ENCODE peak calls at places on chromosomes 4 and X, in four cellular contexts. L is HCT116; A is CD4-positive, alpha-beta memory T cell; J is SK-N-SH. Q is an unnamed sample.

GRCh38 chrX:35919536-35920309 is at the start of gene CFAP47:
- DNase-seq in L (no peak), A (no peak), J (peak), Q (no peak)

GRCh38 chrX:124033821-124034220 is 72.3 kb downstream of the STAG2 start:
- DNase-seq in J (no peak), A (no peak), L (no peak), Q (no peak)

GRCh38 chr4:12439633-12440305 is 1011.1 kb upstream of the HS3ST1 start:
- DNase-seq in L (no peak), A (no peak), J (no peak), Q (no peak)

GRCh38 chr4:102687982-102688433 is 72.8 kb downstream of the MANBA start:
- DNase-seq in A (no peak), J (no peak), L (no peak), Q (no peak)

GRCh38 chr4:109079177-109079576 is 223.3 kb downstream of the COL25A1 start:
- DNase-seq in J (no peak), L (no peak), A (no peak), Q (no peak)

GRCh38 chr4:7928711-7929505 is 10.8 kb downstream of the AFAP1 start:
- DNase-seq in A (no peak), J (peak), L (peak), Q (no peak)

GRCh38 chrX:153778684-153779101 is 2.1 kb upstream of the SRPK3 start:
- DNase-seq in A (no peak), L (no peak), J (no peak), Q (no peak)

GRCh38 chr4:48403358-48403757 is 62.0 kb downstream of the SLAIN2 start:
- DNase-seq in J (no peak), A (no peak), L (no peak), Q (no peak)

GRCh38 chr4:85478576-85478975 is 3.6 kb downstream of the ARHGAP24 start:
- DNase-seq in J (no peak), L (no peak), A (no peak), Q (no peak)

DNA sequence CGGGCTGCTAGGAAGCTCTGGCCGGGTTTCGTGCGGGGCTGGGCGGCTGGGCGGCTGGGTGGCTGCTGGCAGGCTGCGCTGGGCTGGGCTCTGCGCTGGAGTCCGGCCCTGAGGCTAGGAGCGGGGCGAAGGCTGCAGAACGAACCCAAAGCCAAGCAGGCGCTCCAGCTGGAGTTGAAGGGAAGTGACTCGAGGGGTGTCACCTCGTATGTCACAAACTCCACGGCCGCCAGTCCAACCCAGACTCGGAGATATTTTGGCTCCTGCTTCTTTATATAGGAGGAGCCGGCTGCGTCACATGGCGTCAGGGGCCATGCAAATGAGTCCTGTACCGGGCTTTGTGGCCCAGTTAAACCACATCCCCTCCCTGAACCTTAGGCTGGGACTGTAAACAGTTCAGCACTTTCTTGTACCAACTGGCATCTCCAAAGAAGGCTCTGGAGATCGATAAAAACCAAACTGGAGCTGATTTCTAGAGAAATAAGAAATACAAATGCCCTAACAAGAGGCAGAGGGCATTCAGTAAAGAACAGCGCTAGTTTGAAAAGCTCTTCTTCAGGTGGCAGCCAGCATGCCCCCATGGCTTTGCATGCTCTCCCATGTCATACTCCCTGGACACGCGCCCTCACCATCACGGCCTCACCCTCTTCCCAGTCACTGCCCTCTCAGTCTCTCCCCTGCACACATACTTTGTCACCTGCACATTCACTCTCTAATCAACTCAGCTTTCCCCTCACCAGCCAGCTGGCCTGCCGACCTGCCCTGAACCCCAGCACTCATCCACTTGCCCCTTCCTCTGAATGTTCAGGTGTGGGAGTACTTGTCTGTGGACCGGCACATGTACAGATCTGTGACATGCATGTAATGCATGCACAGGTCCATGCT is 58.5 kb downstream of the TSC22D3 start:
- DNase-seq in J (peak), A (peak), L (peak), Q (peak)
- H3K4me3 ChIP-seq in J (peak), A (peak), L (peak), Q (no peak)

DNA sequence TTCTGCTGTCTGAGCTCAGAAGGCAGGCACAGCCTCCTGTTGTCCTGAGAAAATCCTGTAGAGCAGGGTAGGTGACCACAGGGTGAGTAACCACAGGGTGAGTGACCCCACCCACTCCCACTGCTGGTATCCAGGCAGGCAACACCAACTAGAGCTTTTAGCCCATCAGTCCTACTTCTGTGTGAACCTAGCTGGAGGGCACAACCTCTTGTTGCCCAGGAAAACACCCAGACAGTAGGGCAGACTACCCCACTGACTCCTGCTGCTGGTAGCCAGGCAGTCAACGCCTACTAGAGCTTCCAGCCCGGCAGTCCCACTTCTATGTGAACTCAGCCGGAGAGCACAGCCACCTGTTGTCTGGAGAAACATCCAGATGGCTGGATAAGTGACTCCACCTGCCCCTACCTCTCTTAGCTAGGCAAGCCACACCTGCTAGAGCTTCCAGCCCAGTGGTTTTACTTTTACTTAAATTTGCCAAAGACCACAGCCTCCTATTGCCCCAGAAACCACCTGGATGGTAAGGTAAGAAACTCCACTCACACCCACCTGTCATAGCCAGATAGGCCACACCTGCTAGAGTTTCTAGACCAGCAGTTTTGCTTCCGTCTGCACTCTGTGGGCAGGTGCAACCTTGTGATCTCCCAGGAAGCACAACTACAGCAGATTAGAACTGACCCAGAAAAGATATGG is 371.6 kb downstream of the INPP4B start:
- DNase-seq in A (peak), J (no peak), L (peak), Q (no peak)
- H3K4me3 ChIP-seq in A (no peak), J (no peak), L (no peak), Q (no peak)

GRCh38 chr4:180664766-180665368 is 1578.3 kb upstream of the TENM3 start:
- DNase-seq in L (peak), J (peak), A (peak), Q (peak)
- H3K4me3 ChIP-seq in L (no peak), J (no peak), A (no peak), Q (no peak)

GRCh38 chr4:6198768-6199343 is 1.5 kb downstream of the JAKMIP1 start:
- DNase-seq in J (peak), L (no peak), A (peak), Q (no peak)
- H3K4me3 ChIP-seq in J (peak), L (no peak), A (no peak), Q (peak)

DNA sequence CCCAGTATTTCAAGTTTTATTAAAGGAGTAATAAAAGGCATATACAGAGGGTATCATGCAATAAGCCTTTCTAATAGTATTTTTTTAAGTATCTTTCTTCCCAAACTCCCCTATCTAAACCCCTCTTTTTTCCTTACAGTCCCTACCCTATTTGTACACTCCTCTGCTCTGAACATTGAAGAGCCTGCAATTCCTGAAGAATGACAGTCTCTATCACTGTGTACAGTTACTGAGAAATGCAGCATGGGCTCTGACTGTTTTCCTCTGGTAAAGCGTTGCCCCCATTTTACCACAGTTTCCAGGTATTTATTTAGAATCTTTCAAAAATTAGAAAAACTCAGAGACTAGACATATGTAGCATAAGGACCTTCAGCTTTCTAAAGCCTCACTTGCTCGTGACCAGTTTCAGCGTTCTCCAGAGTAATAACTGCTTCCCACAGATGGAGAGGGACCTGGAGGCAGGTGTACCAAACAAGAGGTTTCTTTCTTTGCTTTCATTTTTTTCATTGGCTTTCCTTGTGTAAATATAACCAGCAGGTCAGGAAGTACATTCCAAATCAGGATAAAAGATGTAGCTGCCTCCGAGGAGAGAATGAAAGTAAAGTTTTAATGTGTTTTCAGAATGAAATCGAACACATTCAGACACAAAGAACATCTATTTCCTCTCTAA is 230.8 kb downstream of the CFAP299 start:
- DNase-seq in J (no peak), A (no peak), L (no peak), Q (no peak)
- H3K4me3 ChIP-seq in J (peak), A (no peak), L (no peak), Q (no peak)